ENCODE peak calls at places on chromosomes 12 and 14, in six cellular contexts. U, E, G, J, Q and Z are unnamed samples.

GRCh38 chr12:108914031-108914630 is 34.2 kb downstream of the DAO start:
- DNase-seq in U (no peak), E (no peak), G (no peak), J (no peak), Q (no peak), Z (no peak)

GRCh38 chr12:94545937-94546771 is 86.5 kb upstream of the CEP83 start:
- DNase-seq in U (peak), E (peak), G (peak), J (peak), Q (peak), Z (peak)

GRCh38 chr12:59453461-59453860 is 142.4 kb upstream of the SLC16A7 start:
- DNase-seq in U (no peak), E (no peak), G (no peak), J (no peak), Q (no peak), Z (no peak)

GRCh38 chr12:30019386-30020140 is 235.8 kb upstream of the TMTC1 start:
- DNase-seq in U (peak), E (no peak), G (no peak), J (no peak), Q (no peak), Z (peak)

GRCh38 chr14:103886304-103887169 is 39.2 kb upstream of the PPP1R13B start:
- DNase-seq in U (no peak), E (peak), G (no peak), J (peak), Q (no peak), Z (no peak)

GRCh38 chr14:67694791-67695393 is 672 bp downstream of the RDH11 start:
- DNase-seq in U (peak), E (peak), G (peak), J (peak), Q (peak), Z (peak)

GRCh38 chr12:108325549-108325948 is 13.6 kb downstream of the CMKLR1 start:
- DNase-seq in U (no peak), E (no peak), G (no peak), J (no peak), Q (no peak), Z (no peak)

GRCh38 chr12:111841236-111841749 is 735 bp upstream of the MAPKAPK5 start:
- DNase-seq in U (no peak), E (no peak), G (no peak), J (no peak), Q (no peak), Z (no peak)

GRCh38 chr12:104263580-104264358 is 39.8 kb upstream of the EID3 start:
- DNase-seq in U (peak), E (no peak), G (no peak), J (no peak), Q (no peak), Z (no peak)

GRCh38 chr14:92897922-92898599 is 24.9 kb upstream of the CHGA start:
- DNase-seq in U (no peak), E (no peak), G (no peak), J (no peak), Q (no peak), Z (no peak)

GRCh38 chr12:62166525-62166924 is 93.7 kb upstream of the USP15 start:
- DNase-seq in U (no peak), E (no peak), G (no peak), J (no peak), Q (peak), Z (no peak)

GRCh38 chr14:100780646-100781355 is 45.1 kb upstream of the MEG3 start:
- DNase-seq in U (no peak), E (no peak), G (no peak), J (peak), Q (no peak), Z (no peak)

GRCh38 chr14:92914087-92914656 is 8.8 kb upstream of the CHGA start:
- DNase-seq in U (peak), E (peak), G (no peak), J (peak), Q (peak), Z (peak)

GRCh38 chr14:59407246-59407615 is 57.9 kb downstream of the GPR135 start:
- DNase-seq in U (peak), E (no peak), G (no peak), J (no peak), Q (peak), Z (peak)

GRCh38 chr14:72222046-72222445 is 289.8 kb downstream of the RGS6 start:
- DNase-seq in U (no peak), E (no peak), G (no peak), J (no peak), Q (no peak), Z (no peak)

GRCh38 chr12:13211859-13212664 is 15.5 kb downstream of the EMP1 start:
- DNase-seq in U (peak), E (peak), G (no peak), J (peak), Q (peak), Z (peak)

GRCh38 chr12:85283560-85283959 is 3.5 kb downstream of the ALX1 start:
- DNase-seq in U (no peak), E (no peak), G (no peak), J (no peak), Q (no peak), Z (no peak)

GRCh38 chr12:47349770-47350408 is 270.1 kb upstream of the AMIGO2 start:
- DNase-seq in U (peak), E (no peak), G (no peak), J (no peak), Q (no peak), Z (no peak)

GRCh38 chr12:125128380-125128779 is 63.1 kb downstream of the AACS start:
- DNase-seq in U (no peak), E (no peak), G (no peak), J (no peak), Q (no peak), Z (no peak)

GRCh38 chr14:22561661-22562579 is 27.1 kb downstream of the DAD1 start:
- DNase-seq in U (no peak), E (no peak), G (no peak), J (no peak), Q (no peak), Z (no peak)

GRCh38 chr14:63394856-63395255 is 76.1 kb upstream of the GPHB5 start:
- DNase-seq in U (peak), E (no peak), G (no peak), J (no peak), Q (no peak), Z (peak)

GRCh38 chr14:63404906-63405305 is 86.2 kb upstream of the GPHB5 start:
- DNase-seq in U (no peak), E (no peak), G (no peak), J (no peak), Q (no peak), Z (no peak)

GRCh38 chr14:63393002-63393401 is 74.3 kb upstream of the GPHB5 start:
- DNase-seq in U (no peak), E (no peak), G (no peak), J (no peak), Q (no peak), Z (no peak)

GRCh38 chr14:63394432-63394831 is 75.7 kb upstream of the GPHB5 start:
- DNase-seq in U (no peak), E (no peak), G (no peak), J (no peak), Q (no peak), Z (no peak)

GRCh38 chr14:63398952-63399351 is 80.2 kb upstream of the GPHB5 start:
- DNase-seq in U (no peak), E (no peak), G (no peak), J (no peak), Q (no peak), Z (no peak)
- H4K8ac ChIP-seq in U (no peak), E (no peak), G (no peak), J (no peak), Q (no peak), Z (no peak)

GRCh38 chr14:94426526-94426925 is 26.1 kb downstream of the SERPINA11 start:
- DNase-seq in U (no peak), E (no peak), G (no peak), J (no peak), Q (peak), Z (no peak)
- H4K91ac ChIP-seq in U (no peak), E (no peak), G (no peak), J (no peak), Q (no peak), Z (no peak)

GRCh38 chr14:52706724-52707706 is at the start of gene PSMC6:
- DNase-seq in U (peak), E (peak), G (peak), J (peak), Q (peak), Z (peak)
- H4K8ac ChIP-seq in U (peak), E (no peak), G (peak), J (no peak), Q (peak), Z (peak)

GRCh38 chr12:130493951-130494350 is 156.3 kb downstream of the PIWIL1 start:
- DNase-seq in U (no peak), E (no peak), G (no peak), J (no peak), Q (no peak), Z (no peak)

GRCh38 chr12:130489293-130489692 is 151.6 kb downstream of the PIWIL1 start:
- DNase-seq in U (no peak), E (no peak), G (no peak), J (no peak), Q (no peak), Z (no peak)

GRCh38 chr12:130491421-130492357 is 154.0 kb downstream of the PIWIL1 start:
- DNase-seq in U (no peak), E (no peak), G (no peak), J (no peak), Q (no peak), Z (no peak)

GRCh38 chr12:130487636-130488035 is 149.9 kb downstream of the PIWIL1 start:
- DNase-seq in U (no peak), E (no peak), G (no peak), J (no peak), Q (no peak), Z (no peak)

DNA sequence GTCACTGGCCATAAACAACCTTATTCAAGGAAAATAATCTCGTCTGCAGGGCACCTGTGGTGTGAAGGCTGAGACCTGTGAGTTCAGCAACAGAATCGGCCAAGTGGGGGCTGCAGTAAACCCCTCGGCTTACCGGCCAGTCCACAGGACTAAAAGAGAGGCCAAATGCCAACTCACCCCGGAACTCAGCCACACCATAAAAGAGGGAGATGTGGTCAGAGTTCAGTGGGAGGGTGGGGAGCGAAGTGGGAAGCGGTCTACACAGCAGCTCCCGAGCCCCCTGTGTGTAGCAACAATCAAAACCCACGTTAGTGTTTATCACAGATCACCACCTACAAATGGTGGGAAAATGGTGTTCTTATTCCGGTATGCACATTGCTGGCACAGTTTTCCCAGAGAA is 153.0 kb downstream of the PIWIL1 start:
- DNase-seq in U (no peak), E (no peak), G (no peak), J (no peak), Q (no peak), Z (no peak)
- H4K91ac ChIP-seq in U (no peak), E (no peak), G (no peak), J (no peak), Q (no peak), Z (no peak)

DNA sequence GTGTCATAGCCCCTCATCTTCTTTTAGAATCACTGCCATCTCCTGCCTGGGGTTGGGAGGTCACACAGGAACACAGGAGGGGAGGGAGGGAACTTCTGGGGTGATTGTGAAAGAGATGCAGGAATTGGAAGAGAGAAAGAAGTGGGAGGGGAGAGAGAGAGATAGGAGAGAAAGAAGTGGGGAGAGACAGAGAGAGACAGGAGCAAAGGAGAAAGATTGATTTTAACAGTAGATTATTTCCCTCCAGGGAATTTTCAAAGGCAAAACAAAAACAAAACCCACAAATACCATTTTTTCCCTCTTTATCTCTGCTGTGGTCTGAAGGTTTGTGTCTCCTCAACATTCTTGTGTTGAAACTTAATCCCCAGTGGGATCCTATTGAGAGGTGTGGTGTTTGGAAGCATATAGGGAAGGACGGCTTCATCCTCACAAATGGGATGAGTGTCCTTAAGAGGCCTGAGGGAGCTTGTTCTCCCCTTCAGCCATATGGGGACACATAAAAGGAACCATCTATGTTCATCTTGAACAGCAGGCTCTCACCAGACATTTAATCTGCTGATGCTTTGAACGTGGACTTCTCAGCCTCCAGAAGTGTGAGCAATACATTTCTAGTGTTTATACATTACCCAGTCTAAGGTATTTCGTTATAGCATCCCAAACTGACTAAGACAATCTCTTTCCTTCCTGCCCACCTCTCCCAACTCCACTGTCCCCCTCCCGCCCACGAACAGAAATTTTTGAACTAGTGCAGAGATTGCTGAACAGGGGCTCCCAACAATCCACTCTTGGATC is 134.9 kb upstream of the MAX start:
- DNase-seq in U (peak), E (no peak), G (no peak), J (no peak), Q (no peak), Z (peak)
- H4K8ac ChIP-seq in U (peak), E (no peak), G (no peak), J (no peak), Q (peak), Z (no peak)

GRCh38 chr14:29654910-29655590 is 272.6 kb downstream of the PRKD1 start:
- DNase-seq in U (peak), E (no peak), G (no peak), J (no peak), Q (no peak), Z (peak)

GRCh38 chr14:29650554-29651269 is 276.9 kb downstream of the PRKD1 start:
- DNase-seq in U (no peak), E (no peak), G (no peak), J (no peak), Q (no peak), Z (no peak)

GRCh38 chr14:29649170-29649569 is 278.5 kb downstream of the PRKD1 start:
- DNase-seq in U (no peak), E (no peak), G (no peak), J (no peak), Q (no peak), Z (no peak)

GRCh38 chr14:29652586-29652985 is 275.1 kb downstream of the PRKD1 start:
- DNase-seq in U (peak), E (no peak), G (no peak), J (no peak), Q (no peak), Z (no peak)

DNA sequence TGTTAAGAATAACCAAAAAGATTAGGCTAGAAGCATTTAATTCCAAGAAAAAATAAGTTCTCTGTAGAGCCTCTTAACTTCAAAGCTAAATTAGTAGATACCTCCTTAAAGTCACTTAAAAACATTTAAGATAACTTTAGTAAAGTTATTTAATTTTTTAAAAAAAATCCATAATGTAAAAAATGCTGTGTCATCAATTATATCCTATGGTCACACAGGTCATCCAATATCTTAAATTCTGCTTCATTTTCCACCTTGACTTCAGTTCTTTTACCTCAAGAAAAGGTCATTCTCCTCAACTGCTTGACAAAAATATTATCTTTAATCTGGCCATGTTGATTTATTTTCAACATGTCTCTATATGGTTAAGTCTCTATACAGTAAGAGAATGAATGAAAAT is 274.3 kb downstream of the PRKD1 start:
- DNase-seq in U (no peak), E (no peak), G (no peak), J (no peak), Q (no peak), Z (no peak)
- H4K91ac ChIP-seq in U (no peak), E (no peak), G (no peak), J (no peak), Q (no peak), Z (no peak)